ENCODE peak calls at places on chromosome 11, in ten cellular contexts. J is stimulated activated CD4-positive, alpha-beta T cell treated with anti-CD3 and anti-CD28 coated beads, Interleukin-12 subunit alpha, Interleukin-12 subunit beta, amount 100 ng/mL, for 48 hours; O is esophagus squamous epithelium; M is HCEC 1CT; S is activated naive CD8-positive, alpha-beta T cell treated with anti-CD3 and anti-CD28 coated beads for 36 hours; U is ELR; D is putamen; K is fibroblast of the aortic adventitia; E is EH; B is neuronal stem cell. W is an unnamed sample.

GRCh38 chr11:61279934-61280656 is 15.0 kb downstream of the VWCE start:
- DNase-seq in S (no peak), O (no peak), K (peak), D (no peak), J (no peak), M (no peak), U (peak), B (no peak), E (no peak), W (peak)

GRCh38 chr11:17810736-17811135 is 76.2 kb downstream of the KCNC1 start:
- DNase-seq in O (no peak), D (no peak), U (no peak), E (peak), S (no peak), B (no peak), J (no peak), K (peak), M (no peak), W (peak)

GRCh38 chr11:14583252-14584105 is 60.1 kb upstream of the PDE3B start:
- DNase-seq in M (no peak), O (no peak), S (no peak), D (no peak), E (no peak), J (no peak), K (no peak), B (no peak), U (no peak), W (no peak)

GRCh38 chr11:13465909-13466371 is 2.9 kb upstream of the BTBD10 start:
- DNase-seq in M (peak), O (no peak), B (peak), J (peak), K (peak), D (peak), S (no peak), U (peak), E (peak), W (peak)

GRCh38 chr11:2590131-2590950 is 109.5 kb downstream of the KCNQ1OT1 start:
- DNase-seq in S (no peak), D (no peak), M (no peak), E (no peak), B (no peak), J (no peak), K (no peak), U (no peak), O (no peak), W (no peak)

GRCh38 chr11:122733301-122733686 is 77.8 kb downstream of the UBASH3B start:
- DNase-seq in U (no peak), M (no peak), B (no peak), O (no peak), K (peak), S (no peak), E (peak), D (no peak), J (no peak), W (peak)

GRCh38 chr11:66221012-66221411 is 47.4 kb upstream of the RAB1B start:
- DNase-seq in S (no peak), B (no peak), D (no peak), K (no peak), O (no peak), J (no peak), E (no peak), M (no peak), U (no peak), W (no peak)

GRCh38 chr11:9566561-9567063 is 6.9 kb upstream of the WEE1 start:
- DNase-seq in E (peak), K (peak), U (peak), D (no peak), S (no peak), B (no peak), M (no peak), J (no peak), O (no peak), W (peak)

GRCh38 chr11:69707156-69707555 is 3.3 kb upstream of the FGF19 start:
- DNase-seq in B (no peak), S (no peak), U (no peak), M (no peak), D (no peak), K (no peak), O (no peak), J (no peak), E (no peak), W (no peak)

GRCh38 chr11:65421204-65422103 is 1.1 kb upstream of the NEAT1 start:
- DNase-seq in J (peak), S (peak), M (peak), E (peak), B (no peak), U (peak), K (peak), D (peak), O (peak), W (peak)

GRCh38 chr11:76208829-76209670 is 2.7 kb upstream of the WNT11 start:
- DNase-seq in J (peak), E (peak), D (peak), S (peak), U (peak), O (no peak), B (peak), K (peak), M (peak), W (peak)

GRCh38 chr11:47466701-47467250 is 17.8 kb upstream of the RAPSN start:
- DNase-seq in S (no peak), U (no peak), D (peak), M (peak), E (peak), K (peak), O (no peak), B (no peak), J (no peak), W (peak)

GRCh38 chr11:12171921-12172320 is 61.5 kb downstream of the MICAL2 start:
- DNase-seq in E (no peak), U (no peak), D (no peak), M (no peak), O (no peak), B (no peak), S (no peak), J (no peak), K (no peak), W (no peak)

GRCh38 chr11:69301491-69302401 is 7.8 kb downstream of the MYEOV start:
- DNase-seq in K (peak), S (peak), M (peak), B (no peak), D (no peak), O (no peak), J (no peak), E (peak), U (peak), W (peak)

GRCh38 chr11:78373689-78374088 is 43.9 kb downstream of the GAB2 start:
- DNase-seq in B (no peak), D (no peak), O (no peak), U (no peak), S (no peak), J (no peak), E (no peak), K (no peak), M (no peak), W (no peak)

GRCh38 chr11:131916633-131917032 is 546.2 kb downstream of the NTM start:
- DNase-seq in J (no peak), K (no peak), O (no peak), S (no peak), M (no peak), U (no peak), B (no peak), D (no peak), E (peak), W (no peak)

GRCh38 chr11:58796333-58797049 is 48.0 kb downstream of the GLYATL2 start:
- DNase-seq in M (peak), S (no peak), O (no peak), K (no peak), U (peak), D (peak), J (no peak), E (peak), B (no peak), W (peak)

GRCh38 chr11:114416441-114416928 is 16.0 kb downstream of the RBM7 start:
- DNase-seq in O (no peak), S (no peak), D (no peak), M (peak), K (peak), B (no peak), J (no peak), U (peak), E (peak), W (peak)

GRCh38 chr11:19467904-19468303 is 227.2 kb upstream of the E2F8 start:
- DNase-seq in E (no peak), D (no peak), B (no peak), J (no peak), S (no peak), K (no peak), U (no peak), O (no peak), M (no peak), W (no peak)

GRCh38 chr11:64157987-64158386 is 7.9 kb downstream of the MACROD1 start:
- DNase-seq in E (no peak), K (no peak), O (no peak), U (no peak), S (no peak), J (no peak), D (no peak), B (no peak), M (no peak), W (no peak)

GRCh38 chr11:75813622-75814039 is 1.4 kb upstream of the UVRAG start:
- DNase-seq in O (no peak), E (peak), S (no peak), M (peak), B (no peak), U (peak), K (no peak), D (no peak), J (no peak), W (no peak)